ENCODE peak calls at places on chromosome 17, in eight cellular contexts. W is PC-9; S is lower leg skin; O is RWPE2; H is CD8-positive, alpha-beta T cell; D is GM13977; T is tibial nerve; L is Calu3. C is an unnamed sample.

GRCh38 chr17:17685775-17686291 is 4.6 kb downstream of the RAI1 start:
- DNase-seq in H (no peak), S (peak), O (peak), L (peak), D (no peak), T (no peak), W (peak), C (peak)

GRCh38 chr17:46031920-46032319 is 32.9 kb downstream of the STH start:
- DNase-seq in S (no peak), W (no peak), L (no peak), H (no peak), D (no peak), T (no peak), O (no peak), C (no peak)

GRCh38 chr17:44063704-44064639 is 2.5 kb downstream of the LSM12 start:
- DNase-seq in L (no peak), S (no peak), D (no peak), O (no peak), H (no peak), W (no peak), T (no peak), C (no peak)

GRCh38 chr17:57412520-57413096 is 156.3 kb downstream of the MSI2 start:
- DNase-seq in T (no peak), H (no peak), S (no peak), W (no peak), O (no peak), L (no peak), D (no peak), C (no peak)

GRCh38 chr17:61384384-61385090 is 15.1 kb upstream of the TBX2 start:
- DNase-seq in T (no peak), L (no peak), O (no peak), W (no peak), S (no peak), H (no peak), D (no peak), C (no peak)

GRCh38 chr17:49387374-49388289 is 25.6 kb upstream of the ZNF652 start:
- DNase-seq in H (peak), D (no peak), S (no peak), L (no peak), W (no peak), T (no peak), O (no peak), C (no peak)

GRCh38 chr17:15440347-15440746 is 27.1 kb downstream of the CDRT4 start:
- DNase-seq in W (no peak), L (no peak), H (no peak), D (no peak), S (no peak), O (no peak), T (no peak), C (no peak)

GRCh38 chr17:17346428-17347233 is 43.5 kb downstream of the NT5M start:
- DNase-seq in T (no peak), D (no peak), H (no peak), W (no peak), O (no peak), S (no peak), L (no peak), C (no peak)

GRCh38 chr17:29883497-29883896 is 46.5 kb downstream of the SSH2 start:
- DNase-seq in L (no peak), T (no peak), O (no peak), S (no peak), D (no peak), W (no peak), H (no peak), C (peak)

GRCh38 chr17:65529761-65530157 is 31.7 kb downstream of the AXIN2 start:
- DNase-seq in D (no peak), L (no peak), W (no peak), S (no peak), T (no peak), O (peak), H (no peak), C (no peak)

GRCh38 chr17:37791434-37791833 is 46.6 kb upstream of the HNF1B start:
- DNase-seq in H (peak), D (peak), S (no peak), T (no peak), O (no peak), L (peak), W (no peak), C (peak)

GRCh38 chr17:73342057-73342522 is 30.3 kb upstream of the CDC42EP4 start:
- DNase-seq in W (peak), D (no peak), H (no peak), L (peak), O (no peak), T (peak), S (no peak), C (peak)

GRCh38 chr17:56593073-56593740 is at the start of gene NOG:
- DNase-seq in H (peak), W (peak), T (no peak), O (peak), L (peak), S (no peak), D (peak), C (peak)

GRCh38 chr17:5715478-5715877 is 131.2 kb upstream of the NLRP1 start:
- DNase-seq in L (no peak), T (no peak), W (no peak), O (no peak), S (peak), H (no peak), D (no peak), C (no peak)

GRCh38 chr17:42878123-42878880 is 22.3 kb upstream of the G6PC1 start:
- DNase-seq in H (no peak), W (peak), S (no peak), L (peak), T (no peak), D (no peak), O (no peak), C (no peak)
- TF ChIP-seq CTCF in H (no peak), W (no peak), S (no peak), L (peak), T (no peak), D (no peak), O (no peak), C (no peak)

GRCh38 chr17:3551189-3551588 is 6.4 kb downstream of the TRPV3 start:
- DNase-seq in H (no peak), D (no peak), L (no peak), W (no peak), S (no peak), O (peak), T (no peak), C (no peak)
- TF ChIP-seq CTCF in H (no peak), D (no peak), L (no peak), W (no peak), S (no peak), O (no peak), T (no peak), C (no peak)

GRCh38 chr17:51636291-51636690 is 375.9 kb downstream of the UTP18 start:
- DNase-seq in H (no peak), T (no peak), L (no peak), D (no peak), S (no peak), W (no peak), O (no peak), C (no peak)

GRCh38 chr17:51643702-51644490 is 383.6 kb downstream of the UTP18 start:
- DNase-seq in H (no peak), L (no peak), W (no peak), S (no peak), T (no peak), O (no peak), D (no peak), C (no peak)

GRCh38 chr17:51638909-51639308 is 378.6 kb downstream of the UTP18 start:
- DNase-seq in S (no peak), L (no peak), T (no peak), H (no peak), O (no peak), W (no peak), D (no peak), C (no peak)

GRCh38 chr17:51641999-51642398 is 381.7 kb downstream of the UTP18 start:
- DNase-seq in O (no peak), S (no peak), L (no peak), D (no peak), H (no peak), T (no peak), W (no peak), C (no peak)

DNA sequence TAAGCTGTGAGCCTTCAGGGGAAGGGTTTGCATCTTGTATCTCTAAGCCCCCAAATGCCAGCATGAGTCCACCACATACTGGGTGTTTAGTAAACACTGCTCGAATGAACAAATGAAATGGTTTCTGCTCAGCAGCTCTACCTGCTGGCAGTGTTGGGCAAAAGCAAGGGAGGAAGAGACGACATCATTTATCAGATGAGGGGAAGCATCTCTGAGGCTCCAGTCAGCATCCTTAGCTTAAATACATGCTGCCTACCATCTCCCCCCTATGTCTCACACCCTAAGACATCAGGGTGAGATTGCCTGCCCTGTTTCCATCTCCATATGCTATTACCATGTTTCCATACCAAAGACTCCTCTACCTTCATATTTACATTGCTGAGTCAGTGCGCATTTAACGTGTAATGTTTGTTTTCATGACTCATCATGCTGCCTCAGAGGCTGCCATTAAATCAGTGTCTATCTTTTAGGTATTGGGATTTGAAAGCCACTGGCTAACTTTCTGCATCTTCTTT is 379.8 kb downstream of the UTP18 start:
- DNase-seq in W (peak), T (no peak), D (peak), O (no peak), S (no peak), H (no peak), L (no peak), C (no peak)
- TF ChIP-seq CTCF in W (peak), T (no peak), D (peak), O (peak), S (no peak), H (no peak), L (peak), C (no peak)

GRCh38 chr17:55004484-55004883 is 35.9 kb downstream of the STXBP4 start:
- DNase-seq in D (no peak), H (no peak), W (no peak), L (no peak), T (no peak), O (no peak), S (no peak), C (no peak)

DNA sequence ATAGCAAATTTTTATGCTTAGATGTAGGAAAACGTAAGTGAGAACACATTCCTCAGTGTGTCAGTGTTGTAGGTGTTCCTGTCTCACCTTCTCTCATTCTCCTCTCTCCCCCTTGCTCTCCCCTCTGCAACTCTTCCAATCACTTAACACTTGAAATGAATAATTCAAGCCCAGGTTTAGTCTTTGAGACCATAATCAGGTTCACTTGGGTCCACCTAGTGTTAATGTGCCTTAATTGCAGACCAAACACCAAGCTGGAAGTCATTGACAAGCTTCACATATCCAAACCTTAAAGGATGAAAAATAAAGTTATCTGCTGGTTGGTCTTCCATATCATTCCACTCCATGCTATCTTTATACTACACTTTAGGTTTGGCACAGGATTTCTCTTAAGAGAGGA is 37.0 kb downstream of the STXBP4 start:
- DNase-seq in D (peak), H (no peak), W (no peak), T (no peak), L (no peak), O (no peak), S (no peak), C (peak)
- TF ChIP-seq CTCF in D (peak), H (no peak), W (peak), T (no peak), L (peak), O (peak), S (no peak), C (peak)

GRCh38 chr17:79107499-79108231 is 33.0 kb downstream of the ENGASE start:
- DNase-seq in L (no peak), O (no peak), T (no peak), D (no peak), H (no peak), S (no peak), W (no peak), C (no peak)

GRCh38 chr17:79111097-79111496 is 36.5 kb downstream of the ENGASE start:
- DNase-seq in W (no peak), D (no peak), L (no peak), H (no peak), O (no peak), S (no peak), T (no peak), C (no peak)

GRCh38 chr17:79108232-79108850 is 33.7 kb downstream of the ENGASE start:
- DNase-seq in T (no peak), W (no peak), L (no peak), O (no peak), S (no peak), D (no peak), H (no peak), C (no peak)

GRCh38 chr17:79108870-79109269 is 34.2 kb downstream of the ENGASE start:
- DNase-seq in S (no peak), W (no peak), D (no peak), O (no peak), H (no peak), L (no peak), T (no peak), C (no peak)

DNA sequence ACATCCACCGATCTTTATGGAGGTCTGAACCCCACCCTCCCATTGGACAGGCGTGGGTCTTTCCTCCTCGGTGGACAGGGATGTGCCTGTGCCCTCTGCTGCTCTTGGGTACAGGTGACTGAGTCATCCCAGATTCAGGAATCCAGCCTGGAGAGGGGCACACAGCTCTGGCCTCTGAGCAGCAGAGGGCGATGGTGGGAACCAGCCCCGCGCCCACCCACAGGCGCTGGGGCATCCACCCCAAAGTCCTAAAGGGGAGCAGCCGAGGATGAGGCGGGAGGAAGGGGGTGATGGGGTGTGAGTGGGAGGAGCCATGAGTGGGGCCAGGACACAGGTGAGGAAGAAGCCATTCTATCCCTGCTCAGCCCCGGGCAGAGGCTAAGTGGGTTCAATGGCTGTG is 35.0 kb downstream of the ENGASE start:
- DNase-seq in W (no peak), H (no peak), S (no peak), O (no peak), T (no peak), L (no peak), D (no peak), C (no peak)
- TF ChIP-seq CTCF in W (no peak), H (no peak), S (no peak), O (peak), T (no peak), L (peak), D (no peak), C (peak)

DNA sequence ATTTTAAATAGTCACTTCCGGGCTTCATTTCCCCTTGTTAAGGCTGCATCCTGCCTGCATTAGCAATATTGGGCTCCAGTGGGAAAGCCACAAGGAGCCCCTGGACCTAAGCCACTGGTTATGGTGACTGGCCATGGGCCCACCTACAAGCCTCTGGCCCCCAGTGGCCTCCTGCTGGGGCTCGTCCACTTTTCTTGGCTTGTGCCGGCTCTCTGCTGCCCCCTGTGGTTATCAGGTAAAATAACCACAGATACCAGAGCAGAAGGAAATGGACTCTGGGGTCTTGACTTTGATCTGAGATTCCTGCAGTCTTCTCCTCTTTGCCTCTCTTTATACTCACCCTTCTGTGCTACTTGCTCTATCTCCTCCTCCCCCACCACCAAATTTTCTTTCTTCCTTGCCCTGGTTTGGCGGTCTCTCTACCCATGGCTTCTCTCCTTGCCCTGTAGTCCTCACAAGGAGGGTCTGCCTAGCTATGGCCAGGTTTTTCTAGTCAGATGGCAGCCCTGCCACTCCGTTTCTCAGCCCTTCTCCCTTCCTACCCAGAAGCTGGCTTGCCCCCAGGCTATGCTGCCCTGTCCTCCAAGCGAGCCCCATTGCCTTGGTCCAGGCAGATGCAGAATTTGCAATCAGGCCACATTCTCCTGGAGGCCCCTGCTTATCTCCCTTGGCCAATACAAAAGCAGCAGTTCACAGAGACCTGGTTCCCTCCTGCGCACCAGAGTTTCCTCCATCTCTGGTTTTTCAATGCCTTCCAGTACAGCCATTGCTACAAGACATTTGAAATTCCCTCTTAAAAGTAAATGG is 82.9 kb upstream of the RCVRN start:
- DNase-seq in H (peak), D (peak), S (no peak), O (no peak), L (peak), W (peak), T (no peak), C (no peak)
- TF ChIP-seq CTCF in H (peak), D (peak), S (no peak), O (peak), L (peak), W (peak), T (peak), C (peak)

GRCh38 chr17:81561494-81561885 is 9.3 kb upstream of the FAAP100 start:
- DNase-seq in H (no peak), O (no peak), L (no peak), S (no peak), T (no peak), W (no peak), D (no peak), C (no peak)

GRCh38 chr17:81557276-81558114 is 5.3 kb upstream of the FAAP100 start:
- DNase-seq in H (no peak), W (no peak), S (no peak), O (peak), D (no peak), T (no peak), L (no peak), C (no peak)

GRCh38 chr17:81556863-81557262 is 4.7 kb upstream of the FAAP100 start:
- DNase-seq in H (no peak), D (no peak), T (no peak), O (no peak), L (no peak), S (no peak), W (no peak), C (no peak)

GRCh38 chr17:81558115-81558468 is 5.9 kb upstream of the FAAP100 start:
- DNase-seq in O (no peak), L (no peak), T (no peak), S (no peak), W (no peak), D (no peak), H (no peak), C (no peak)

DNA sequence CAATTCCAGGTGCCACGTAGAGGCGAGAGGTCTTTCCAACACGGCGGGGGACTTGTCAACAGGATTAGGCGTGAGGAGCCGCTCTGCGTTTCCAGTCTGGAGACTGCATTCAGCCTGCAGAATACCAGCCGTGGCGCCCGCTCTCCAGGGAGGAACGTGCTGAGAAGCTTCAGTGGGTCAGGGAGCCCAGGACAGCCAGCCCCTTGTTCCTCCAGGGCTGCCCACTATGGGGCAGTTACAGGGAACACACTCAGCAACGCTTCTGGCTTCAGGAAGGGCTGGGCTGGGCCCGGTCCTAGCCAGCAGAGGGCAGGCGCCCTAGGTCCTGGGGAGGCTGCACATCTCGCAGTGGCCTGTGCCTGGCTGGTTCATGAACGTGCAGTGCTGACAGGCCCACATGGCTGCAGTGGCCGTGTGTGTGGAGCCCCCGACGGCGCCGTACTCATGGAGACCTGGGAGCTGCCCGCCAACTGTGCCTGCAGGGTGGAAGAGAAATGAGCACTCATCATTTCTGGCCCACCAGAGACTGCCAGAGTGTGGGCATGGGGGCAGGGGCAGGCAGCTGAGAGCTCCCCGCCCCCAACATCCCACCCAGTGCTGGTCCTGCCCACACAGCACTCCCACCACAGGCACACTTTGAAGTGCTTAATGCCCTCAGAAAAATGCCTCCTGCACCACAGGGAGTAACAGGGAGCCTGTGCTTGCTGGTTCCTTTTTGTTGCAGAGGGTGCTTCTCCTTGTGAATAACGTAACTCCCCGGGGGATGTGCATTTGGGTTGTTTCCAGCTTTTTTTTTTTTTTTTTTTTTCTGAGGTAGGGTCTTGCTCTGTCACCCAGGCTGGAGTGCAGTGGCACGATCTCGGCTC is 7.0 kb upstream of the FAAP100 start:
- DNase-seq in D (no peak), L (no peak), S (no peak), O (peak), H (no peak), W (no peak), T (no peak), C (no peak)
- TF ChIP-seq CTCF in D (no peak), L (no peak), S (no peak), O (peak), H (no peak), W (no peak), T (no peak), C (peak)

GRCh38 chr17:9322298-9322697 is 253.3 kb downstream of the STX8 start:
- DNase-seq in T (no peak), O (no peak), W (no peak), D (no peak), L (no peak), H (no peak), S (no peak), C (no peak)
- TF ChIP-seq CTCF in T (no peak), O (no peak), W (no peak), D (no peak), L (no peak), H (no peak), S (no peak), C (no peak)

DNA sequence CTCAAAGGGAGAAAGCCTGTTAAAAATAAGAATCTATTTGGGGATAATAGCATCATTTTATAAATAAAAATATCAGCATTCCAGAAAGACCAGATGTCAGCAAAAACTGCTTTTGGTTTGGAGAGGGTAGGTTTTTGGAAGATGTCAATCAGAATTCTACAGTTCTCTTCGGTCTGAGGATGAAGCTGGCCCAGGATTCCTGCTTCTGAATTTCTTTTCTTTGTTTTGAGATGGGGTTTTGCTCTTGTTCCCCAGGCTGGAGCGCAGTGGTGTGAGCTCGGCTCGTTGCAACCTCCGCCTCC is 31.0 kb upstream of the PITPNA start:
- DNase-seq in T (no peak), D (no peak), O (no peak), S (no peak), L (no peak), W (no peak), H (no peak), C (no peak)
- TF ChIP-seq CTCF in T (no peak), D (no peak), O (no peak), S (no peak), L (no peak), W (no peak), H (no peak), C (no peak)

C was measured in AG10803.